ENCODE peak calls at places on chromosomes 1 and 21, in four cellular contexts. C, V, E and X are unnamed samples.
A peak's percentile ranks its signal among the peaks of the same experiment; 100 is the strongest.

GRCh38 chr1:15758537-15758936 is at the start of gene FBLIM1:
- DNase-seq in V (no peak), E (peak; percentile 79), C (no peak), X (no peak)

GRCh38 chr1:47569681-47570470 is 132.0 kb downstream of the FOXD2 start:
- DNase-seq in E (no peak), C (no peak), V (peak; percentile 91), X (peak; percentile 89)

GRCh38 chr21:45507523-45507875 is 34.7 kb downstream of the SLC19A1 start:
- DNase-seq in V (no peak), E (no peak), C (no peak), X (no peak)

GRCh38 chr1:107293901-107294600 is 153.2 kb downstream of the NTNG1 start:
- DNase-seq in V (no peak), C (no peak), E (no peak), X (no peak)

GRCh38 chr1:42931108-42931539 is 27.5 kb downstream of the SLC2A1 start:
- DNase-seq in C (peak; percentile 27), E (no peak), V (peak; percentile 39), X (peak; percentile 56)

GRCh38 chr1:65505547-65506325 is 85.3 kb downstream of the LEPR start:
- DNase-seq in E (no peak), V (no peak), C (no peak), X (no peak)

GRCh38 chr1:22619252-22619651 is 17.2 kb upstream of the C1QA start:
- DNase-seq in E (no peak), V (no peak), C (no peak), X (no peak)

GRCh38 chr1:28417441-28418277 is 48.1 kb downstream of the PHACTR4 start:
- DNase-seq in V (peak; percentile 65), C (no peak), E (no peak), X (peak; percentile 81)

GRCh38 chr1:41493117-41493536 is 8.6 kb upstream of the EDN2 start:
- DNase-seq in C (no peak), E (no peak), V (peak; percentile 95), X (peak; percentile 96)

GRCh38 chr1:33299461-33300155 is 21.3 kb downstream of the A3GALT2 start:
- DNase-seq in E (no peak), V (no peak), C (no peak), X (no peak)

GRCh38 chr1:86997538-86997937 is 83.1 kb downstream of the HS2ST1 start:
- DNase-seq in E (no peak), C (no peak), V (no peak), X (no peak)

GRCh38 chr1:110677016-110677415 is 2.3 kb upstream of the KCNA3 start:
- DNase-seq in C (no peak), V (no peak), E (no peak), X (no peak)

GRCh38 chr1:38072858-38073257 is 26.3 kb upstream of the POU3F1 start:
- DNase-seq in V (no peak), C (no peak), E (no peak), X (no peak)

GRCh38 chr1:208231929-208232360 is 12.2 kb downstream of the PLXNA2 start:
- DNase-seq in E (no peak), C (no peak), V (peak; percentile 87), X (peak; percentile 86)

GRCh38 chr1:75954594-75954993 is 22.4 kb upstream of the ASB17 start:
- DNase-seq in V (peak; percentile 14), E (no peak), C (no peak), X (no peak)

GRCh38 chr1:34858901-34859441 is 578 bp downstream of the SMIM12 start:
- DNase-seq in V (peak; percentile 28), E (no peak), C (no peak), X (peak; percentile 46)
- H4K8ac ChIP-seq in V (peak overlapping the region; percentile 68), E (no peak overlapping the region), C (no peak overlapping the region), X (peak overlapping the region; percentile 79)

GRCh38 chr1:201716742-201717135 is 112.2 kb upstream of the IPO9 start:
- DNase-seq in V (no peak), C (no peak), E (no peak), X (no peak)

GRCh38 chr1:201717286-201717685 is 111.7 kb upstream of the IPO9 start:
- DNase-seq in E (no peak), V (no peak), C (no peak), X (no peak)

GRCh38 chr1:201715801-201716741 is 112.9 kb upstream of the IPO9 start:
- DNase-seq in C (no peak), V (no peak), E (no peak), X (peak; percentile 43)

GRCh38 chr1:201714542-201715276 is 114.2 kb upstream of the IPO9 start:
- DNase-seq in V (peak; percentile 100), C (no peak), E (no peak), X (peak; percentile 100)

DNA sequence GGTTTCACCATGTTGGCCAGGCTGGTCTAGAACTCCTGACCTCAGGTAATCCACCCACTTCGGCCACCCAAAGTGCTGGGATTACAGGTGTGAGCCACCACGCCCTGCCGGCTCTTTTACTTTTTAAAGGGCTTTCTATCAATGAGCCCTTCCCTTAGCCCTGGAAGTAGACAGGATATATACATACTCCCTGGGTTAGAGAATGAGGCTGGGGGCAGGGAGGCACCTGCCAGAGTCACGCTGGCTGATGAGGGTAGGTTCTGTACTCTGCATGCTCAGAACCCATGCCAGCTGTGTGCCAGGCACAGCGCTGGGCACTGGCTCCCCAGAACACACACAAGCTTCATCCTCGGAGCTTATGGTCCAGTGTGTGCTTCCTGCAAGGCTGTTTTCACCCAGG is 113.6 kb upstream of the IPO9 start:
- DNase-seq in C (no peak), E (no peak), V (no peak), X (no peak)
- H2BK120ac ChIP-seq in C (no peak overlapping the region), E (no peak overlapping the region), V (peak overlapping the region; percentile 70), X (no peak overlapping the region)

GRCh38 chr1:181175356-181175755 is 86.9 kb downstream of the IER5 start:
- DNase-seq in C (no peak), V (no peak), E (peak; percentile 39), X (no peak)
- H3K4ac ChIP-seq in C (no peak overlapping the region), V (no peak overlapping the region), E (no peak overlapping the region), X (no peak overlapping the region)

DNA sequence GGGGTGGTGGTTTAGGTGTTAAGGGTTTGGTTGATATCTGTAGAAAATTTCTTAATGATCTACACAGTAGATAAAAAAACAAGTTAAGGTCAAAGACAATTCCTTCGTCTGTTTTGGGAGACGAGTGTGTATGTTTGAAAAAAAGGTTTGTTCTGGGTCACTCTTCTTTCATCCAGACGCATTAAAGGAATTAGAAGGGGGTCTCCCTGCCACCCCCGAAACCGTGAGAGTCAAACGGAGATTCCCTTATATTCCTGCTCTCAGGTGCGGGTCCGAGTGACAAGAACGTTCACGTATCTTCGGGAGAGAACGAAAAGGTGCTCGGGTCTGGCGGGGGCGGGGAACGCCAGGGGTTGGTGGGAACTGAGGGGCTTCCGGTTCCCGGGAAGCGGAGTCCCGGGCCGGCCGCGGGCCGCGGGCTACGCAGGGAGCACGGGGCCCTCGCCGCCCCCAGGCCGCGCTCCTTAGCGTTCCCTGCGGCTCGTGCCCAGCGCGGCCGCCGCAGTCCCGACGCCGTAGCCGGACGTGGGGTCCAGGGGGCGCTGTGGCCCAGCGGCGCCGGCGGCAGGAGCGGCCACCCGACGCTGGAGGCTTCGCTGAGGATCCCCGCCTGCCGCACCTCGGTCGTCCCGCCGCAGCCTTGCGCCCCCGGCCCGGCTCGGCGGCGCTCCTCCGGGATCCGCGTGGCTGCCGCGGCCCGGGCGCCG is at the start of gene ZFYVE9:
- DNase-seq in C (peak; percentile 85), V (peak; percentile 76), E (peak; percentile 88), X (peak; percentile 78)
- H4K8ac ChIP-seq in C (peak within 1 kb of the TSS; percentile 65), V (peak within 1 kb of the TSS; percentile 98), E (peak within 1 kb of the TSS; percentile 94), X (peak within 1 kb of the TSS; percentile 87)

DNA sequence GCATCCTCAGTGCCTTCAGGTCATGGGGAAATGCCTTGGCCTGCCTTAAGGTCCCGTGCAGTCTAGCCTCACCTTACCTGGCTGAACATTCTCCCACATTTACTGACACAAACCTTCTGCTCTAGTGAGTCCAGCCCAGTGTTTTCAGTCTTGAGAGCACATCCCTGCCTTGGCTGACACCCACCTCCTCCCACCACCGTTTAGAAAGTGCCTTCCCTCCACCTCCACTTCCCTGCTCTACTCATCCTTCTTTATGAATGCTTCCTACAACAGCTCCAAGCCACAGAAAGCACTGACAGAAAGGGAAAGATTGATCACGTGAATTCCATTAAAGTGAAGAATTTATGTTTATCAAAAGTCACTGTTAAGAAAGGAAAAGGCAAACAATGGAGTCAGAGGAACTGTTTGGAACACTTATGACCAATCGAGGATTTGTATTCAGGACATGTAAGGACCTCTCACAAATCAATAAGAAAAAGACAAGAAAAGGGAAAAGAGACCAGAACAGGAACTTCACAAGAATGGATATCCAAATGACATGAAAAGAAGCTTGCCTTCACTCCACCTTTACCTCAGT is 59.8 kb downstream of the DDR2 start:
- DNase-seq in E (no peak), V (no peak), C (no peak), X (no peak)
- H2BK120ac ChIP-seq in E (no peak overlapping the region), V (peak overlapping the region; percentile 89), C (no peak overlapping the region), X (no peak overlapping the region)

GRCh38 chr1:154623358-154623757 is 15.4 kb upstream of the ADAR start:
- DNase-seq in E (no peak), C (no peak), V (no peak), X (no peak)
- H3K4ac ChIP-seq in E (no peak overlapping the region), C (no peak overlapping the region), V (peak overlapping the region; percentile 20), X (no peak overlapping the region)

GRCh38 chr1:31650161-31650560 is 5.5 kb upstream of the PEF1 start:
- DNase-seq in E (no peak), C (no peak), V (no peak), X (no peak)

GRCh38 chr1:31647106-31647505 is 2.4 kb upstream of the PEF1 start:
- DNase-seq in V (peak; percentile 62), C (no peak), E (no peak), X (peak; percentile 36)

GRCh38 chr1:31646259-31646960 is 1.7 kb upstream of the PEF1 start:
- DNase-seq in C (no peak), V (no peak), E (no peak), X (no peak)

GRCh38 chr1:31648190-31648589 is 3.5 kb upstream of the PEF1 start:
- DNase-seq in C (no peak), E (no peak), V (no peak), X (peak; percentile 64)

GRCh38 chr1:31648633-31649032 is 4.0 kb upstream of the PEF1 start:
- DNase-seq in C (no peak), E (no peak), V (no peak), X (no peak)
- H4K8ac ChIP-seq in C (no peak overlapping the region), E (no peak overlapping the region), V (no peak overlapping the region), X (no peak overlapping the region)

DNA sequence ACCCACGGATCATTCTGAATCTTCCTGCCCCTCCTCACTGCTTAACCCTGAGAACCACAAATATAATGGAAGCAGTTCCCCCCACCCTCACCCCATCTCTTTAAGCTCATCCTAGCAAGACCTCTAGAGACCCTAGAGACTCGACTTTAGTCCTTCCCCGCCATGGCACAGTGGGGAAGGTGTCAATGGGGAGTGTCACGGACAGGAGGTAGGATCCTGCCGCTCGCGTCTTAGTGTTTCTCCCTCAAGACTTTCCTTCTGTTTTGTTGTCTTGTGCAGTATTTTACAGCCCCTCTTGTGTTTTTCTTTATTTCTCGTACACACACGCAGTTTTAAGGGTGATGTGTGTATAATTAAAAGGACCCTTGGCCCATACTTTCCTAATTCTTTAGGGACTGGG is 677 bp upstream of the PMF1 start:
- DNase-seq in E (no peak), C (no peak), V (no peak), X (no peak)
- H2BK120ac ChIP-seq in E (no peak overlapping the region), C (no peak overlapping the region), V (no peak overlapping the region), X (no peak overlapping the region)